ENCODE peak calls at places on chromosome 1, in six cellular contexts. One of them, this sample, is unnamed.

GRCh38 chr1:216596298-216596947 is 126.8 kb downstream of the ESRRG start:
- DNase-seq in CD8-positive, alpha-beta T cell: no peak
- DNase-seq in transverse colon: no peak
- DNase-seq in fibroblast of pulmonary artery: no peak
- DNase-seq in A549: no peak
- DNase-seq in GM23338: peak; percentile 31
- DNase-seq in this sample: no peak

GRCh38 chr1:47174621-47175020 is 15.2 kb downstream of the PDZK1IP1 start:
- DNase-seq in CD8-positive, alpha-beta T cell: no peak
- DNase-seq in transverse colon: no peak
- DNase-seq in fibroblast of pulmonary artery: no peak
- DNase-seq in A549: no peak
- DNase-seq in GM23338: no peak
- DNase-seq in this sample: no peak

GRCh38 chr1:112762541-112763141 is 47.5 kb upstream of the PPM1J start:
- DNase-seq in CD8-positive, alpha-beta T cell: no peak
- DNase-seq in transverse colon: peak; percentile 7
- DNase-seq in fibroblast of pulmonary artery: peak; percentile 39
- DNase-seq in A549: no peak
- DNase-seq in GM23338: peak; percentile 36
- DNase-seq in this sample: no peak

GRCh38 chr1:10932088-10932487 is 80.4 kb upstream of the TARDBP start:
- DNase-seq in CD8-positive, alpha-beta T cell: peak; percentile 19
- DNase-seq in transverse colon: no peak
- DNase-seq in fibroblast of pulmonary artery: no peak
- DNase-seq in A549: no peak
- DNase-seq in GM23338: no peak
- DNase-seq in this sample: no peak

GRCh38 chr1:243742814-243743213 is 107.2 kb downstream of the AKT3 start:
- DNase-seq in CD8-positive, alpha-beta T cell: no peak
- DNase-seq in transverse colon: no peak
- DNase-seq in fibroblast of pulmonary artery: peak; percentile 77
- DNase-seq in A549: no peak
- DNase-seq in GM23338: no peak
- DNase-seq in this sample: no peak

GRCh38 chr1:173648880-173649605 is 13.9 kb downstream of the TEX50 start:
- DNase-seq in CD8-positive, alpha-beta T cell: no peak
- DNase-seq in transverse colon: no peak
- DNase-seq in fibroblast of pulmonary artery: no peak
- DNase-seq in A549: no peak
- DNase-seq in GM23338: no peak
- DNase-seq in this sample: no peak

GRCh38 chr1:168408531-168409242 is 128.0 kb downstream of the TBX19 start:
- DNase-seq in CD8-positive, alpha-beta T cell: peak; percentile 52
- DNase-seq in transverse colon: no peak
- DNase-seq in fibroblast of pulmonary artery: peak; percentile 9
- DNase-seq in A549: peak; percentile 32
- DNase-seq in GM23338: no peak
- DNase-seq in this sample: no peak

GRCh38 chr1:248576219-248576980 is 1.8 kb upstream of the OR2T34 start:
- DNase-seq in CD8-positive, alpha-beta T cell: no peak
- DNase-seq in transverse colon: no peak
- DNase-seq in fibroblast of pulmonary artery: no peak
- DNase-seq in A549: no peak
- DNase-seq in GM23338: no peak
- DNase-seq in this sample: no peak

GRCh38 chr1:206826409-206826808 is 39.0 kb upstream of the IL20 start:
- DNase-seq in CD8-positive, alpha-beta T cell: no peak
- DNase-seq in transverse colon: no peak
- DNase-seq in fibroblast of pulmonary artery: peak; percentile 24
- DNase-seq in A549: no peak
- DNase-seq in GM23338: no peak
- DNase-seq in this sample: no peak

GRCh38 chr1:26290416-26291261 is 10.8 kb downstream of the SH3BGRL3 start:
- DNase-seq in CD8-positive, alpha-beta T cell: no peak
- DNase-seq in transverse colon: no peak
- DNase-seq in fibroblast of pulmonary artery: no peak
- DNase-seq in A549: no peak
- DNase-seq in GM23338: peak; percentile 41
- DNase-seq in this sample: no peak

GRCh38 chr1:3192825-3193224 is 123.8 kb downstream of the PRDM16 start:
- DNase-seq in CD8-positive, alpha-beta T cell: no peak
- DNase-seq in transverse colon: no peak
- DNase-seq in fibroblast of pulmonary artery: no peak
- DNase-seq in A549: no peak
- DNase-seq in GM23338: no peak
- DNase-seq in this sample: no peak

GRCh38 chr1:70319750-70320149 is 34.8 kb downstream of the ANKRD13C start:
- DNase-seq in CD8-positive, alpha-beta T cell: no peak
- DNase-seq in transverse colon: no peak
- DNase-seq in fibroblast of pulmonary artery: peak; percentile 18
- DNase-seq in A549: peak; percentile 6
- DNase-seq in GM23338: no peak
- DNase-seq in this sample: no peak

GRCh38 chr1:168903237-168903830 is 174.3 kb upstream of the DPT start:
- DNase-seq in CD8-positive, alpha-beta T cell: no peak
- DNase-seq in transverse colon: no peak
- DNase-seq in fibroblast of pulmonary artery: no peak
- DNase-seq in A549: no peak
- DNase-seq in GM23338: no peak
- DNase-seq in this sample: no peak

GRCh38 chr1:160256396-160257046 is 5.8 kb downstream of the DCAF8 start:
- DNase-seq in CD8-positive, alpha-beta T cell: no peak
- DNase-seq in transverse colon: no peak
- DNase-seq in fibroblast of pulmonary artery: peak; percentile 79
- DNase-seq in A549: no peak
- DNase-seq in GM23338: no peak
- DNase-seq in this sample: no peak

GRCh38 chr1:67213164-67213563 is 46.9 kb downstream of the IL23R start:
- DNase-seq in CD8-positive, alpha-beta T cell: no peak
- DNase-seq in transverse colon: no peak
- DNase-seq in fibroblast of pulmonary artery: peak; percentile 31
- DNase-seq in A549: peak; percentile 7
- DNase-seq in GM23338: peak; percentile 84
- DNase-seq in this sample: no peak

GRCh38 chr1:59096501-59096900 is 200.4 kb upstream of the FGGY start:
- DNase-seq in CD8-positive, alpha-beta T cell: no peak
- DNase-seq in transverse colon: no peak
- DNase-seq in fibroblast of pulmonary artery: no peak
- DNase-seq in A549: no peak
- DNase-seq in GM23338: no peak
- DNase-seq in this sample: no peak

GRCh38 chr1:26608895-26609294 is 79.3 kb downstream of the RPS6KA1 start:
- DNase-seq in CD8-positive, alpha-beta T cell: no peak
- DNase-seq in transverse colon: no peak
- DNase-seq in fibroblast of pulmonary artery: peak; percentile 33
- DNase-seq in A549: no peak
- DNase-seq in GM23338: no peak
- DNase-seq in this sample: no peak

GRCh38 chr1:7589774-7590425 is 181.2 kb upstream of the VAMP3 start:
- DNase-seq in CD8-positive, alpha-beta T cell: no peak
- DNase-seq in transverse colon: no peak
- DNase-seq in fibroblast of pulmonary artery: no peak
- DNase-seq in A549: no peak
- DNase-seq in GM23338: no peak
- DNase-seq in this sample: no peak

GRCh38 chr1:25991937-25992688 is 5.8 kb downstream of the PAFAH2 start:
- DNase-seq in CD8-positive, alpha-beta T cell: no peak
- DNase-seq in transverse colon: no peak
- DNase-seq in fibroblast of pulmonary artery: no peak
- DNase-seq in A549: no peak
- DNase-seq in GM23338: no peak
- DNase-seq in this sample: no peak

GRCh38 chr1:149848340-149848771 is 51.0 kb upstream of the BOLA1 start:
- DNase-seq in CD8-positive, alpha-beta T cell: no peak
- DNase-seq in transverse colon: no peak
- DNase-seq in fibroblast of pulmonary artery: no peak
- DNase-seq in A549: no peak
- DNase-seq in GM23338: peak; percentile 3
- DNase-seq in this sample: no peak

GRCh38 chr1:51321924-51322280 is 8.5 kb downstream of the TTC39A start:
- DNase-seq in CD8-positive, alpha-beta T cell: no peak
- DNase-seq in transverse colon: no peak
- DNase-seq in fibroblast of pulmonary artery: no peak
- DNase-seq in A549: no peak
- DNase-seq in GM23338: no peak
- DNase-seq in this sample: no peak

GRCh38 chr1:188423088-188423487 is 1594.3 kb downstream of the PLA2G4A start:
- DNase-seq in CD8-positive, alpha-beta T cell: no peak
- DNase-seq in transverse colon: no peak
- DNase-seq in fibroblast of pulmonary artery: no peak
- DNase-seq in A549: no peak
- DNase-seq in GM23338: no peak
- DNase-seq in this sample: no peak

GRCh38 chr1:247304046-247304445 is 27.6 kb downstream of the ZNF496 start:
- DNase-seq in CD8-positive, alpha-beta T cell: no peak
- DNase-seq in transverse colon: no peak
- DNase-seq in fibroblast of pulmonary artery: no peak
- DNase-seq in A549: no peak
- DNase-seq in GM23338: no peak
- DNase-seq in this sample: no peak

GRCh38 chr1:3577711-3578432 is 33.4 kb downstream of the MEGF6 start:
- DNase-seq in CD8-positive, alpha-beta T cell: no peak
- DNase-seq in transverse colon: no peak
- DNase-seq in fibroblast of pulmonary artery: peak; percentile 78
- DNase-seq in A549: no peak
- DNase-seq in GM23338: no peak
- DNase-seq in this sample: no peak

GRCh38 chr1:89085781-89086180 is 20.8 kb upstream of the GBP1 start:
- DNase-seq in CD8-positive, alpha-beta T cell: no peak
- DNase-seq in transverse colon: peak; percentile 20
- DNase-seq in fibroblast of pulmonary artery: peak; percentile 73
- DNase-seq in A549: no peak
- DNase-seq in GM23338: no peak
- DNase-seq in this sample: no peak

GRCh38 chr1:201711811-201712210 is 117.1 kb upstream of the IPO9 start:
- DNase-seq in CD8-positive, alpha-beta T cell: no peak
- DNase-seq in transverse colon: no peak
- DNase-seq in fibroblast of pulmonary artery: no peak
- DNase-seq in A549: no peak
- DNase-seq in GM23338: no peak
- DNase-seq in this sample: no peak

GRCh38 chr1:96878640-96879039 is 157.1 kb downstream of the PTBP2 start:
- DNase-seq in CD8-positive, alpha-beta T cell: no peak
- DNase-seq in transverse colon: no peak
- DNase-seq in fibroblast of pulmonary artery: no peak
- DNase-seq in A549: no peak
- DNase-seq in GM23338: no peak
- DNase-seq in this sample: no peak

GRCh38 chr1:96872757-96873156 is 151.2 kb downstream of the PTBP2 start:
- DNase-seq in CD8-positive, alpha-beta T cell: no peak
- DNase-seq in transverse colon: no peak
- DNase-seq in fibroblast of pulmonary artery: no peak
- DNase-seq in A549: no peak
- DNase-seq in GM23338: peak; percentile 52
- DNase-seq in this sample: no peak
- TF ChIP-seq CTCF in CD8-positive, alpha-beta T cell: no peak
- TF ChIP-seq CTCF in transverse colon: no peak
- TF ChIP-seq CTCF in fibroblast of pulmonary artery: no peak
- TF ChIP-seq CTCF in A549: no peak
- TF ChIP-seq CTCF in GM23338: peak; percentile 56
- TF ChIP-seq CTCF in this sample: no peak

GRCh38 chr1:174965006-174965971 is 34.5 kb upstream of the CACYBP start:
- DNase-seq in CD8-positive, alpha-beta T cell: no peak
- DNase-seq in transverse colon: peak; percentile 48
- DNase-seq in fibroblast of pulmonary artery: no peak
- DNase-seq in A549: no peak
- DNase-seq in GM23338: no peak
- DNase-seq in this sample: no peak
- TF ChIP-seq CTCF in CD8-positive, alpha-beta T cell: peak; percentile 21
- TF ChIP-seq CTCF in transverse colon: no peak
- TF ChIP-seq CTCF in fibroblast of pulmonary artery: no peak
- TF ChIP-seq CTCF in A549: no peak
- TF ChIP-seq CTCF in GM23338: no peak
- TF ChIP-seq CTCF in this sample: no peak

GRCh38 chr1:15330028-15330427 is 79.7 kb upstream of the EFHD2 start:
- DNase-seq in CD8-positive, alpha-beta T cell: no peak
- DNase-seq in transverse colon: no peak
- DNase-seq in fibroblast of pulmonary artery: no peak
- DNase-seq in A549: no peak
- DNase-seq in GM23338: no peak
- DNase-seq in this sample: no peak

GRCh38 chr1:15329481-15329815 is 80.2 kb upstream of the EFHD2 start:
- DNase-seq in CD8-positive, alpha-beta T cell: no peak
- DNase-seq in transverse colon: no peak
- DNase-seq in fibroblast of pulmonary artery: no peak
- DNase-seq in A549: no peak
- DNase-seq in GM23338: no peak
- DNase-seq in this sample: no peak

GRCh38 chr1:15328245-15328784 is 81.3 kb downstream of the FHAD1 start:
- DNase-seq in CD8-positive, alpha-beta T cell: no peak
- DNase-seq in transverse colon: no peak
- DNase-seq in fibroblast of pulmonary artery: no peak
- DNase-seq in A549: no peak
- DNase-seq in GM23338: no peak
- DNase-seq in this sample: no peak

GRCh38 chr1:15326691-15327530 is 79.9 kb downstream of the FHAD1 start:
- DNase-seq in CD8-positive, alpha-beta T cell: no peak
- DNase-seq in transverse colon: no peak
- DNase-seq in fibroblast of pulmonary artery: no peak
- DNase-seq in A549: no peak
- DNase-seq in GM23338: no peak
- DNase-seq in this sample: no peak

GRCh38 chr1:15328785-15329480 is 80.8 kb upstream of the EFHD2 start:
- DNase-seq in CD8-positive, alpha-beta T cell: no peak
- DNase-seq in transverse colon: no peak
- DNase-seq in fibroblast of pulmonary artery: peak; percentile 88
- DNase-seq in A549: no peak
- DNase-seq in GM23338: no peak
- DNase-seq in this sample: no peak
- TF ChIP-seq CTCF in CD8-positive, alpha-beta T cell: no peak
- TF ChIP-seq CTCF in transverse colon: peak; percentile 21
- TF ChIP-seq CTCF in fibroblast of pulmonary artery: peak; percentile 50
- TF ChIP-seq CTCF in A549: no peak
- TF ChIP-seq CTCF in GM23338: no peak
- TF ChIP-seq CTCF in this sample: no peak

GRCh38 chr1:159205225-159205624 is 550 bp downstream of the ACKR1 start:
- DNase-seq in CD8-positive, alpha-beta T cell: no peak
- DNase-seq in transverse colon: no peak
- DNase-seq in fibroblast of pulmonary artery: no peak
- DNase-seq in A549: no peak
- DNase-seq in GM23338: peak; percentile 61
- DNase-seq in this sample: no peak
- TF ChIP-seq CTCF in CD8-positive, alpha-beta T cell: no peak
- TF ChIP-seq CTCF in transverse colon: no peak
- TF ChIP-seq CTCF in fibroblast of pulmonary artery: peak; percentile 2
- TF ChIP-seq CTCF in A549: no peak
- TF ChIP-seq CTCF in GM23338: peak; percentile 47
- TF ChIP-seq CTCF in this sample: no peak

DNA sequence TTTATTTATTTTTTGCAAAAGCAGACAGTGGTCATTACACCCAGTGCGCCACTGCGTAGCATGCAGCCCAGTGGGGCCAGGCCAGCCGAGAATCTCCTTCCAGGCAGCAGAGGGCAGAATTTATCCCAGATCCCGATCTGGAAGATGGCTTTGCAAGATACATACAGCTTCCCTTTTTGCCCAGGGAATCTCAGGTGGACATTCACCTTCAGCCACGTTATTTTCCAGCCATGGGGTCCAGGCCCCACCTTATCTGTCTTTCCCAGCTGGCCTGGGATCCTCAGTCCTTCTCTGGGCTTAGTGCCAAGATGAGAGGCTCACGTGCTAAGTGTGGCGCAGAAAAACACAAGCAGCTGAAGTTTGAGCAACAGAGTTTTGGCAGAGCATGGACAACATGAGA is 123.6 kb downstream of the AJAP1 start:
- DNase-seq in CD8-positive, alpha-beta T cell: no peak
- DNase-seq in transverse colon: no peak
- DNase-seq in fibroblast of pulmonary artery: no peak
- DNase-seq in A549: peak; percentile 31
- DNase-seq in GM23338: no peak
- DNase-seq in this sample: no peak
- TF ChIP-seq CTCF in CD8-positive, alpha-beta T cell: no peak
- TF ChIP-seq CTCF in transverse colon: peak; percentile 9
- TF ChIP-seq CTCF in fibroblast of pulmonary artery: no peak
- TF ChIP-seq CTCF in A549: no peak
- TF ChIP-seq CTCF in GM23338: no peak
- TF ChIP-seq CTCF in this sample: peak; percentile 29

This sample was measured in progenitor cell of endocrine pancreas.